ENCODE peak calls at places on chromosomes 5 and 9, in five cellular contexts. One of them, this sample, is unnamed.

GRCh38 chr9:99030082-99030481 is 74.8 kb upstream of the TGFBR1 start:
- DNase-seq in GM13976: no peak
- DNase-seq in prostate gland: no peak
- DNase-seq in CD4-positive, alpha-beta T cell: no peak
- DNase-seq in natural killer cell: no peak
- DNase-seq in this sample: no peak

GRCh38 chr5:7517006-7517405 is 121.1 kb downstream of the ADCY2 start:
- DNase-seq in GM13976: no peak
- DNase-seq in CD4-positive, alpha-beta T cell: no peak
- DNase-seq in prostate gland: no peak
- DNase-seq in natural killer cell: no peak
- DNase-seq in this sample: no peak

GRCh38 chr9:29200650-29201049 is 1627.4 kb upstream of the C9orf72 start:
- DNase-seq in GM13976: no peak
- DNase-seq in prostate gland: no peak
- DNase-seq in natural killer cell: no peak
- DNase-seq in CD4-positive, alpha-beta T cell: no peak
- DNase-seq in this sample: no peak

GRCh38 chr5:24633705-24634325 is 11.0 kb downstream of the CDH10 start:
- DNase-seq in CD4-positive, alpha-beta T cell: no peak
- DNase-seq in prostate gland: no peak
- DNase-seq in natural killer cell: no peak
- DNase-seq in GM13976: peak
- DNase-seq in this sample: no peak

GRCh38 chr5:758698-759053 is 25.9 kb downstream of the ZDHHC11B start:
- DNase-seq in CD4-positive, alpha-beta T cell: no peak
- DNase-seq in natural killer cell: no peak
- DNase-seq in GM13976: peak
- DNase-seq in prostate gland: no peak
- DNase-seq in this sample: no peak

GRCh38 chr5:141680751-141681201 is 1.3 kb downstream of the ARAP3 start:
- DNase-seq in GM13976: no peak
- DNase-seq in prostate gland: no peak
- DNase-seq in natural killer cell: no peak
- DNase-seq in CD4-positive, alpha-beta T cell: no peak
- DNase-seq in this sample: no peak

GRCh38 chr5:154356256-154356655 is 89.5 kb upstream of the SAP30L start:
- DNase-seq in prostate gland: no peak
- DNase-seq in natural killer cell: no peak
- DNase-seq in CD4-positive, alpha-beta T cell: no peak
- DNase-seq in GM13976: no peak
- DNase-seq in this sample: no peak

GRCh38 chr9:133463234-133463863 is 3.6 kb downstream of the CACFD1 start:
- DNase-seq in prostate gland: no peak
- DNase-seq in CD4-positive, alpha-beta T cell: no peak
- DNase-seq in natural killer cell: no peak
- DNase-seq in GM13976: no peak
- DNase-seq in this sample: no peak

GRCh38 chr5:138439537-138440225 is 824 bp downstream of the REEP2 start:
- DNase-seq in natural killer cell: no peak
- DNase-seq in GM13976: no peak
- DNase-seq in prostate gland: no peak
- DNase-seq in CD4-positive, alpha-beta T cell: no peak
- DNase-seq in this sample: no peak

GRCh38 chr5:170342153-170342552 is 44.6 kb upstream of the LCP2 start:
- DNase-seq in prostate gland: no peak
- DNase-seq in GM13976: no peak
- DNase-seq in CD4-positive, alpha-beta T cell: no peak
- DNase-seq in natural killer cell: no peak
- DNase-seq in this sample: no peak

GRCh38 chr9:7097785-7098420 is 340.1 kb downstream of the KDM4C start:
- DNase-seq in prostate gland: no peak
- DNase-seq in GM13976: no peak
- DNase-seq in natural killer cell: no peak
- DNase-seq in CD4-positive, alpha-beta T cell: no peak
- DNase-seq in this sample: no peak

GRCh38 chr5:117246386-117246785 is 671.8 kb upstream of the SEMA6A start:
- DNase-seq in prostate gland: no peak
- DNase-seq in natural killer cell: no peak
- DNase-seq in GM13976: no peak
- DNase-seq in CD4-positive, alpha-beta T cell: no peak
- DNase-seq in this sample: no peak

GRCh38 chr5:135097390-135097789 is 63.4 kb upstream of the PITX1 start:
- DNase-seq in prostate gland: no peak
- DNase-seq in GM13976: no peak
- DNase-seq in CD4-positive, alpha-beta T cell: no peak
- DNase-seq in natural killer cell: no peak
- DNase-seq in this sample: no peak

GRCh38 chr5:22577006-22577405 is 276.1 kb downstream of the CDH12 start:
- DNase-seq in prostate gland: no peak
- DNase-seq in CD4-positive, alpha-beta T cell: no peak
- DNase-seq in natural killer cell: no peak
- DNase-seq in GM13976: no peak
- DNase-seq in this sample: no peak

GRCh38 chr5:164357405-164358033 is 852.1 kb downstream of the MAT2B start:
- DNase-seq in GM13976: no peak
- DNase-seq in natural killer cell: no peak
- DNase-seq in CD4-positive, alpha-beta T cell: no peak
- DNase-seq in prostate gland: no peak
- DNase-seq in this sample: no peak

GRCh38 chr9:137702615-137703379 is 84.0 kb downstream of the EHMT1 start:
- DNase-seq in natural killer cell: no peak
- DNase-seq in prostate gland: no peak
- DNase-seq in GM13976: no peak
- DNase-seq in CD4-positive, alpha-beta T cell: no peak
- DNase-seq in this sample: no peak

GRCh38 chr5:66554211-66554610 is 42.0 kb upstream of the MAST4 start:
- DNase-seq in CD4-positive, alpha-beta T cell: no peak
- DNase-seq in natural killer cell: no peak
- DNase-seq in GM13976: peak
- DNase-seq in prostate gland: no peak
- DNase-seq in this sample: no peak

GRCh38 chr5:168802337-168802736 is 223.2 kb upstream of the PANK3 start:
- DNase-seq in CD4-positive, alpha-beta T cell: no peak
- DNase-seq in prostate gland: no peak
- DNase-seq in GM13976: no peak
- DNase-seq in natural killer cell: no peak
- DNase-seq in this sample: no peak

GRCh38 chr9:91603940-91604339 is 180.3 kb upstream of the NFIL3 start:
- DNase-seq in CD4-positive, alpha-beta T cell: no peak
- DNase-seq in GM13976: no peak
- DNase-seq in natural killer cell: no peak
- DNase-seq in prostate gland: no peak
- DNase-seq in this sample: no peak

GRCh38 chr9:101582593-101582992 is 12.2 kb downstream of the PPP3R2 start:
- DNase-seq in GM13976: no peak
- DNase-seq in prostate gland: no peak
- DNase-seq in CD4-positive, alpha-beta T cell: no peak
- DNase-seq in natural killer cell: no peak
- DNase-seq in this sample: no peak

GRCh38 chr5:123659495-123659894 is 147.5 kb downstream of the CSNK1G3 start:
- DNase-seq in GM13976: no peak
- DNase-seq in CD4-positive, alpha-beta T cell: no peak
- DNase-seq in prostate gland: no peak
- DNase-seq in natural killer cell: no peak
- DNase-seq in this sample: no peak

GRCh38 chr5:36238896-36239295 is 2.8 kb downstream of the NADK2 start:
- DNase-seq in prostate gland: no peak
- DNase-seq in CD4-positive, alpha-beta T cell: no peak
- DNase-seq in natural killer cell: no peak
- DNase-seq in GM13976: no peak
- DNase-seq in this sample: no peak

GRCh38 chr9:69771775-69772418 is 12.1 kb upstream of the PTAR1 start:
- DNase-seq in CD4-positive, alpha-beta T cell: no peak
- DNase-seq in prostate gland: no peak
- DNase-seq in GM13976: no peak
- DNase-seq in natural killer cell: no peak
- DNase-seq in this sample: no peak

GRCh38 chr9:80650964-80651555 is 1038.3 kb downstream of the TLE1 start:
- DNase-seq in natural killer cell: no peak
- DNase-seq in GM13976: no peak
- DNase-seq in CD4-positive, alpha-beta T cell: no peak
- DNase-seq in prostate gland: no peak
- DNase-seq in this sample: no peak

DNA sequence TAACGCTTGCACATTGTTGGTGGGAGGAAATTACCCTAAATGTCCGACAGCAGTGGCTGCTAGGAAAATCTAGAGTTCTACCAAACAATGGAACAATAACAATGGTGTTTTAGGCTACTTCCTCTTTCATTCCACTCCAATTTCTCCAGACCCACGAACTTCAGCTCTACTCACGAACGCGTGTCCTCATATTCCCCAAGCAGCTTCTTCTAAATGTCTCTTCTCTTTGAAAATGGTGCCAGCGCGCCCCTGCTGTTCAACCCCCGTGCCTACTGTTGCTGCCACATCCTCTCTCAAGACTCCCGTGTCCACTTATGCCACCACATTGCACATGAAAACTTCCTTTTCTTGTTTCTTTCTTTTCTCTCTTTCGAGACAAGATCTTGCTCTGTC is 25.6 kb downstream of the OR2V2 start:
- DNase-seq in CD4-positive, alpha-beta T cell: no peak
- DNase-seq in prostate gland: no peak
- DNase-seq in GM13976: no peak
- DNase-seq in natural killer cell: no peak
- DNase-seq in this sample: no peak
- TF ChIP-seq CTCF in CD4-positive, alpha-beta T cell: peak
- TF ChIP-seq CTCF in prostate gland: no peak
- TF ChIP-seq CTCF in GM13976: no peak
- TF ChIP-seq CTCF in natural killer cell: no peak
- TF ChIP-seq CTCF in this sample: no peak

GRCh38 chr5:42949348-42950090 is 90.6 kb downstream of the ANXA2R start:
- DNase-seq in GM13976: peak
- DNase-seq in CD4-positive, alpha-beta T cell: peak
- DNase-seq in natural killer cell: peak
- DNase-seq in prostate gland: peak
- DNase-seq in this sample: peak

GRCh38 chr5:42944989-42945388 is 95.1 kb downstream of the ANXA2R start:
- DNase-seq in natural killer cell: no peak
- DNase-seq in CD4-positive, alpha-beta T cell: no peak
- DNase-seq in prostate gland: no peak
- DNase-seq in GM13976: no peak
- DNase-seq in this sample: no peak

GRCh38 chr5:42948961-42949347 is 91.2 kb downstream of the ANXA2R start:
- DNase-seq in CD4-positive, alpha-beta T cell: no peak
- DNase-seq in natural killer cell: no peak
- DNase-seq in prostate gland: no peak
- DNase-seq in GM13976: peak
- DNase-seq in this sample: no peak

GRCh38 chr5:42940853-42941252 is 99.3 kb downstream of the ANXA2R start:
- DNase-seq in natural killer cell: no peak
- DNase-seq in CD4-positive, alpha-beta T cell: no peak
- DNase-seq in prostate gland: no peak
- DNase-seq in GM13976: no peak
- DNase-seq in this sample: no peak

GRCh38 chr5:42943931-42944631 is 96.0 kb downstream of the ANXA2R start:
- DNase-seq in prostate gland: no peak
- DNase-seq in GM13976: no peak
- DNase-seq in natural killer cell: no peak
- DNase-seq in CD4-positive, alpha-beta T cell: no peak
- DNase-seq in this sample: no peak
- TF ChIP-seq CTCF in prostate gland: no peak
- TF ChIP-seq CTCF in GM13976: no peak
- TF ChIP-seq CTCF in natural killer cell: no peak
- TF ChIP-seq CTCF in CD4-positive, alpha-beta T cell: no peak
- TF ChIP-seq CTCF in this sample: no peak

GRCh38 chr5:32942225-32942989 is 231.3 kb downstream of the NPR3 start:
- DNase-seq in natural killer cell: no peak
- DNase-seq in GM13976: peak
- DNase-seq in CD4-positive, alpha-beta T cell: no peak
- DNase-seq in prostate gland: no peak
- DNase-seq in this sample: no peak
- TF ChIP-seq CTCF in natural killer cell: peak
- TF ChIP-seq CTCF in GM13976: peak
- TF ChIP-seq CTCF in CD4-positive, alpha-beta T cell: no peak
- TF ChIP-seq CTCF in prostate gland: no peak
- TF ChIP-seq CTCF in this sample: no peak

GRCh38 chr5:95399034-95399433 is 7.9 kb downstream of the FAM81B start:
- DNase-seq in natural killer cell: no peak
- DNase-seq in GM13976: no peak
- DNase-seq in prostate gland: no peak
- DNase-seq in CD4-positive, alpha-beta T cell: no peak
- DNase-seq in this sample: no peak

GRCh38 chr5:95406426-95407093 is 15.4 kb downstream of the FAM81B start:
- DNase-seq in CD4-positive, alpha-beta T cell: no peak
- DNase-seq in natural killer cell: no peak
- DNase-seq in prostate gland: no peak
- DNase-seq in GM13976: no peak
- DNase-seq in this sample: no peak

GRCh38 chr5:95401601-95402000 is 10.4 kb downstream of the FAM81B start:
- DNase-seq in natural killer cell: no peak
- DNase-seq in CD4-positive, alpha-beta T cell: no peak
- DNase-seq in prostate gland: no peak
- DNase-seq in GM13976: no peak
- DNase-seq in this sample: no peak

DNA sequence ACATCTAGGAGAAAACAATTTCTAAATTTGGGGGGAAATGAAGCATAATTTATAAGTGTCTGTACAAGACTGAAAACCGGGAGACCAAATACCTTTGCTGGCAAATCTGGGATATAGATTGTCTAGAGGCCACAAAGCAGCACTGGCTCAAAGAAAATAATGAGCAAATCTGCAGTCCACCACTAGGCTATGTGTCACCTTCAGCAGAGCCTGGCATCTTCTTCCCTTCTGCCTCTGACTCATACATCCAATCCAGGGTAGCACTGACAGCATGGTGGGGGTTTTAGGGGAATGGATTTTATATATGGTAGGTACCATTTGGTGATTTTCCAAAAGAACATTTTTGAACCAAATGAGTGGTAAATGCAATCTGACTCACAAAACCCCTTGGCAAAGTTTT is 12.8 kb downstream of the FAM81B start:
- DNase-seq in prostate gland: no peak
- DNase-seq in natural killer cell: no peak
- DNase-seq in CD4-positive, alpha-beta T cell: no peak
- DNase-seq in GM13976: no peak
- DNase-seq in this sample: no peak
- TF ChIP-seq CTCF in prostate gland: no peak
- TF ChIP-seq CTCF in natural killer cell: no peak
- TF ChIP-seq CTCF in CD4-positive, alpha-beta T cell: no peak
- TF ChIP-seq CTCF in GM13976: no peak
- TF ChIP-seq CTCF in this sample: no peak

GRCh38 chr9:127393680-127394079 is 3.3 kb upstream of the SLC2A8 start:
- DNase-seq in prostate gland: no peak
- DNase-seq in natural killer cell: no peak
- DNase-seq in GM13976: no peak
- DNase-seq in CD4-positive, alpha-beta T cell: no peak
- DNase-seq in this sample: no peak
- TF ChIP-seq CTCF in prostate gland: no peak
- TF ChIP-seq CTCF in natural killer cell: no peak
- TF ChIP-seq CTCF in GM13976: no peak
- TF ChIP-seq CTCF in CD4-positive, alpha-beta T cell: no peak
- TF ChIP-seq CTCF in this sample: no peak